ENCODE peak calls at places on chromosomes 6 and 20, in eight cellular contexts. One of them, this sample, is unnamed.

GRCh38 chr6:73329201-73329600 is 24.9 kb downstream of the DPPA5 start:
- DNase-seq in GM23338: no peak
- DNase-seq in HCT116: no peak
- DNase-seq in endothelial cell of umbilical vein: no peak
- DNase-seq in K562: no peak
- DNase-seq in GM12878: no peak
- DNase-seq in H1: no peak
- DNase-seq in HepG2: no peak
- DNase-seq in this sample: no peak

GRCh38 chr20:25344634-25345033 is 46.0 kb downstream of the ABHD12 start:
- DNase-seq in GM23338: no peak
- DNase-seq in HCT116: no peak
- DNase-seq in endothelial cell of umbilical vein: no peak
- DNase-seq in K562: no peak
- DNase-seq in GM12878: no peak
- DNase-seq in H1: no peak
- DNase-seq in HepG2: no peak
- DNase-seq in this sample: no peak

GRCh38 chr20:59933296-59933848 is at the start of gene SYCP2:
- DNase-seq in GM23338: peak
- DNase-seq in HCT116: no peak
- DNase-seq in endothelial cell of umbilical vein: no peak
- DNase-seq in K562: peak
- DNase-seq in GM12878: no peak
- DNase-seq in H1: no peak
- DNase-seq in HepG2: no peak
- DNase-seq in this sample: no peak

GRCh38 chr6:163354779-163355431 is 59.6 kb upstream of the QKI start:
- DNase-seq in GM23338: no peak
- DNase-seq in HCT116: no peak
- DNase-seq in endothelial cell of umbilical vein: peak
- DNase-seq in K562: no peak
- DNase-seq in GM12878: peak
- DNase-seq in H1: no peak
- DNase-seq in HepG2: no peak
- DNase-seq in this sample: no peak

GRCh38 chr6:170174124-170174770 is 116.6 kb downstream of the DLL1 start:
- DNase-seq in GM23338: no peak
- DNase-seq in HCT116: no peak
- DNase-seq in endothelial cell of umbilical vein: no peak
- DNase-seq in K562: no peak
- DNase-seq in GM12878: no peak
- DNase-seq in H1: peak
- DNase-seq in HepG2: no peak
- DNase-seq in this sample: no peak

GRCh38 chr6:81293896-81294295 is 458.6 kb downstream of the TENT5A start:
- DNase-seq in GM23338: no peak
- DNase-seq in HCT116: no peak
- DNase-seq in endothelial cell of umbilical vein: no peak
- DNase-seq in K562: no peak
- DNase-seq in GM12878: no peak
- DNase-seq in H1: no peak
- DNase-seq in HepG2: no peak
- DNase-seq in this sample: no peak

GRCh38 chr6:3887150-3887700 is 38.1 kb downstream of the FAM50B start:
- DNase-seq in GM23338: peak
- DNase-seq in HCT116: no peak
- DNase-seq in endothelial cell of umbilical vein: peak
- DNase-seq in K562: no peak
- DNase-seq in GM12878: peak
- DNase-seq in H1: no peak
- DNase-seq in HepG2: peak
- DNase-seq in this sample: no peak

GRCh38 chr6:159312204-159312603 is 143.0 kb downstream of the FNDC1 start:
- DNase-seq in GM23338: no peak
- DNase-seq in HCT116: no peak
- DNase-seq in endothelial cell of umbilical vein: no peak
- DNase-seq in K562: no peak
- DNase-seq in GM12878: no peak
- DNase-seq in H1: no peak
- DNase-seq in HepG2: no peak
- DNase-seq in this sample: no peak

GRCh38 chr20:60851826-60852704 is 400.0 kb upstream of the CDH4 start:
- DNase-seq in GM23338: peak
- DNase-seq in HCT116: no peak
- DNase-seq in endothelial cell of umbilical vein: no peak
- DNase-seq in K562: peak
- DNase-seq in GM12878: no peak
- DNase-seq in H1: peak
- DNase-seq in HepG2: peak
- DNase-seq in this sample: no peak

GRCh38 chr6:17577059-17577458 is 23.0 kb upstream of the FAM8A1 start:
- DNase-seq in GM23338: peak
- DNase-seq in HCT116: no peak
- DNase-seq in endothelial cell of umbilical vein: no peak
- DNase-seq in K562: no peak
- DNase-seq in GM12878: no peak
- DNase-seq in H1: no peak
- DNase-seq in HepG2: no peak
- DNase-seq in this sample: no peak

GRCh38 chr6:169981568-169981967 is 230.1 kb downstream of the ERMARD start:
- DNase-seq in GM23338: no peak
- DNase-seq in HCT116: no peak
- DNase-seq in endothelial cell of umbilical vein: no peak
- DNase-seq in K562: no peak
- DNase-seq in GM12878: no peak
- DNase-seq in H1: no peak
- DNase-seq in HepG2: no peak
- DNase-seq in this sample: no peak

GRCh38 chr6:157226761-157227160 is 96.6 kb downstream of the TMEM242 start:
- DNase-seq in GM23338: no peak
- DNase-seq in HCT116: no peak
- DNase-seq in endothelial cell of umbilical vein: no peak
- DNase-seq in K562: peak
- DNase-seq in GM12878: no peak
- DNase-seq in H1: peak
- DNase-seq in HepG2: no peak
- DNase-seq in this sample: no peak

GRCh38 chr20:11581271-11581670 is 336.4 kb upstream of the BTBD3 start:
- DNase-seq in GM23338: peak
- DNase-seq in HCT116: peak
- DNase-seq in endothelial cell of umbilical vein: no peak
- DNase-seq in K562: no peak
- DNase-seq in GM12878: no peak
- DNase-seq in H1: no peak
- DNase-seq in HepG2: peak
- DNase-seq in this sample: no peak

GRCh38 chr20:59643616-59644061 is 39.3 kb downstream of the PHACTR3 start:
- DNase-seq in GM23338: no peak
- DNase-seq in HCT116: no peak
- DNase-seq in endothelial cell of umbilical vein: no peak
- DNase-seq in K562: no peak
- DNase-seq in GM12878: no peak
- DNase-seq in H1: no peak
- DNase-seq in HepG2: no peak
- DNase-seq in this sample: no peak

GRCh38 chr6:169666441-169666840 is 35.4 kb downstream of the WDR27 start:
- DNase-seq in GM23338: no peak
- DNase-seq in HCT116: no peak
- DNase-seq in endothelial cell of umbilical vein: no peak
- DNase-seq in K562: no peak
- DNase-seq in GM12878: no peak
- DNase-seq in H1: peak
- DNase-seq in HepG2: no peak
- DNase-seq in this sample: no peak

GRCh38 chr6:84575264-84575663 is 189.1 kb downstream of the TBX18 start:
- DNase-seq in GM23338: no peak
- DNase-seq in HCT116: no peak
- DNase-seq in endothelial cell of umbilical vein: peak
- DNase-seq in K562: no peak
- DNase-seq in GM12878: peak
- DNase-seq in H1: no peak
- DNase-seq in HepG2: no peak
- DNase-seq in this sample: no peak

GRCh38 chr20:2164421-2164820 is 62.8 kb downstream of the STK35 start:
- DNase-seq in GM23338: no peak
- DNase-seq in HCT116: no peak
- DNase-seq in endothelial cell of umbilical vein: no peak
- DNase-seq in K562: no peak
- DNase-seq in GM12878: no peak
- DNase-seq in H1: no peak
- DNase-seq in HepG2: no peak
- DNase-seq in this sample: no peak

GRCh38 chr20:24993337-24994185 is 1.0 kb upstream of the APMAP start:
- DNase-seq in GM23338: no peak
- DNase-seq in HCT116: no peak
- DNase-seq in endothelial cell of umbilical vein: peak
- DNase-seq in K562: peak
- DNase-seq in GM12878: no peak
- DNase-seq in H1: peak
- DNase-seq in HepG2: peak
- DNase-seq in this sample: no peak

GRCh38 chr6:17385660-17386059 is 7.7 kb upstream of the CAP2 start:
- DNase-seq in GM23338: no peak
- DNase-seq in HCT116: no peak
- DNase-seq in endothelial cell of umbilical vein: no peak
- DNase-seq in K562: no peak
- DNase-seq in GM12878: no peak
- DNase-seq in H1: no peak
- DNase-seq in HepG2: no peak
- DNase-seq in this sample: no peak

GRCh38 chr6:113690255-113690956 is 166.7 kb upstream of the MARCKS start:
- DNase-seq in GM23338: no peak
- DNase-seq in HCT116: no peak
- DNase-seq in endothelial cell of umbilical vein: peak
- DNase-seq in K562: no peak
- DNase-seq in GM12878: peak
- DNase-seq in H1: no peak
- DNase-seq in HepG2: peak
- DNase-seq in this sample: no peak
- TF ChIP-seq POLR2AphosphoS5 in GM23338: no peak
- TF ChIP-seq POLR2AphosphoS5 in HCT116: no peak
- TF ChIP-seq POLR2AphosphoS5 in endothelial cell of umbilical vein: no peak
- TF ChIP-seq POLR2AphosphoS5 in K562: no peak
- TF ChIP-seq POLR2AphosphoS5 in GM12878: no peak
- TF ChIP-seq POLR2AphosphoS5 in H1: no peak
- TF ChIP-seq POLR2AphosphoS5 in HepG2: no peak
- TF ChIP-seq POLR2AphosphoS5 in this sample: no peak

GRCh38 chr6:44712353-44713147 is 325.0 kb downstream of the CDC5L start:
- DNase-seq in GM23338: no peak
- DNase-seq in HCT116: no peak
- DNase-seq in endothelial cell of umbilical vein: no peak
- DNase-seq in K562: no peak
- DNase-seq in GM12878: no peak
- DNase-seq in H1: no peak
- DNase-seq in HepG2: no peak
- DNase-seq in this sample: no peak
- TF ChIP-seq EZH2 in GM23338: no peak
- TF ChIP-seq EZH2 in HCT116: no peak
- TF ChIP-seq EZH2 in endothelial cell of umbilical vein: no peak
- TF ChIP-seq EZH2 in K562: no peak
- TF ChIP-seq EZH2 in GM12878: no peak
- TF ChIP-seq EZH2 in H1: no peak
- TF ChIP-seq EZH2 in HepG2: no peak
- TF ChIP-seq EZH2 in this sample: no peak

GRCh38 chr6:90123796-90124195 is 172.8 kb downstream of the BACH2 start:
- DNase-seq in GM23338: no peak
- DNase-seq in HCT116: no peak
- DNase-seq in endothelial cell of umbilical vein: no peak
- DNase-seq in K562: peak
- DNase-seq in GM12878: no peak
- DNase-seq in H1: no peak
- DNase-seq in HepG2: no peak
- DNase-seq in this sample: no peak

GRCh38 chr6:90124904-90125510 is 171.6 kb downstream of the BACH2 start:
- DNase-seq in GM23338: no peak
- DNase-seq in HCT116: no peak
- DNase-seq in endothelial cell of umbilical vein: no peak
- DNase-seq in K562: no peak
- DNase-seq in GM12878: no peak
- DNase-seq in H1: no peak
- DNase-seq in HepG2: no peak
- DNase-seq in this sample: no peak

GRCh38 chr6:90127589-90127988 is 169.1 kb downstream of the BACH2 start:
- DNase-seq in GM23338: no peak
- DNase-seq in HCT116: no peak
- DNase-seq in endothelial cell of umbilical vein: no peak
- DNase-seq in K562: no peak
- DNase-seq in GM12878: no peak
- DNase-seq in H1: no peak
- DNase-seq in HepG2: no peak
- DNase-seq in this sample: no peak

GRCh38 chr6:90121982-90122381 is 174.7 kb downstream of the BACH2 start:
- DNase-seq in GM23338: no peak
- DNase-seq in HCT116: no peak
- DNase-seq in endothelial cell of umbilical vein: no peak
- DNase-seq in K562: no peak
- DNase-seq in GM12878: no peak
- DNase-seq in H1: no peak
- DNase-seq in HepG2: no peak
- DNase-seq in this sample: no peak

GRCh38 chr6:90126178-90126577 is 170.5 kb downstream of the BACH2 start:
- DNase-seq in GM23338: no peak
- DNase-seq in HCT116: no peak
- DNase-seq in endothelial cell of umbilical vein: no peak
- DNase-seq in K562: no peak
- DNase-seq in GM12878: no peak
- DNase-seq in H1: no peak
- DNase-seq in HepG2: no peak
- DNase-seq in this sample: no peak
- H3K27ac ChIP-seq in GM23338: no peak
- H3K27ac ChIP-seq in HCT116: no peak
- H3K27ac ChIP-seq in endothelial cell of umbilical vein: no peak
- H3K27ac ChIP-seq in K562: no peak
- H3K27ac ChIP-seq in GM12878: no peak
- H3K27ac ChIP-seq in H1: no peak
- H3K27ac ChIP-seq in HepG2: no peak
- H3K27ac ChIP-seq in this sample: no peak

GRCh38 chr20:57618766-57619052 is 1.5 kb downstream of the ZBP1 start:
- DNase-seq in GM23338: no peak
- DNase-seq in HCT116: no peak
- DNase-seq in endothelial cell of umbilical vein: no peak
- DNase-seq in K562: no peak
- DNase-seq in GM12878: no peak
- DNase-seq in H1: peak
- DNase-seq in HepG2: no peak
- DNase-seq in this sample: no peak

GRCh38 chr20:57620999-57621398 is 773 bp upstream of the ZBP1 start:
- DNase-seq in GM23338: no peak
- DNase-seq in HCT116: no peak
- DNase-seq in endothelial cell of umbilical vein: no peak
- DNase-seq in K562: no peak
- DNase-seq in GM12878: no peak
- DNase-seq in H1: peak
- DNase-seq in HepG2: no peak
- DNase-seq in this sample: no peak

GRCh38 chr20:57618091-57618765 is 2.0 kb downstream of the ZBP1 start:
- DNase-seq in GM23338: no peak
- DNase-seq in HCT116: peak
- DNase-seq in endothelial cell of umbilical vein: no peak
- DNase-seq in K562: no peak
- DNase-seq in GM12878: no peak
- DNase-seq in H1: peak
- DNase-seq in HepG2: no peak
- DNase-seq in this sample: no peak

GRCh38 chr20:57620274-57620990 is at the start of gene ZBP1:
- DNase-seq in GM23338: no peak
- DNase-seq in HCT116: no peak
- DNase-seq in endothelial cell of umbilical vein: no peak
- DNase-seq in K562: no peak
- DNase-seq in GM12878: peak
- DNase-seq in H1: peak
- DNase-seq in HepG2: no peak
- DNase-seq in this sample: no peak

GRCh38 chr20:57619053-57619831 is 984 bp downstream of the ZBP1 start:
- DNase-seq in GM23338: no peak
- DNase-seq in HCT116: no peak
- DNase-seq in endothelial cell of umbilical vein: no peak
- DNase-seq in K562: no peak
- DNase-seq in GM12878: peak
- DNase-seq in H1: peak
- DNase-seq in HepG2: no peak
- DNase-seq in this sample: no peak
- TF ChIP-seq POLR2AphosphoS5 in GM23338: no peak
- TF ChIP-seq POLR2AphosphoS5 in HCT116: no peak
- TF ChIP-seq POLR2AphosphoS5 in endothelial cell of umbilical vein: no peak
- TF ChIP-seq POLR2AphosphoS5 in K562: no peak
- TF ChIP-seq POLR2AphosphoS5 in GM12878: no peak
- TF ChIP-seq POLR2AphosphoS5 in H1: no peak
- TF ChIP-seq POLR2AphosphoS5 in HepG2: no peak
- TF ChIP-seq POLR2AphosphoS5 in this sample: no peak

This sample was measured in SK-N-MC.